ENCODE peak calls at places on chromosomes 11 and 22, in five cellular contexts. C is activated gamma-delta T cell; N is stimulated activated CD8-positive, alpha-beta memory T cell treated with anti-CD3 and anti-CD28 coated beads, Interleukin-4, amount 100 ng/mL, for 1 hour; Y is occipital lobe; O is Jurkat, Clone E6-1. X is an unnamed sample.
A peak's percentile ranks its signal among the peaks of the same experiment; 100 is the strongest.

GRCh38 chr22:37692627-37693285 is 4.1 kb upstream of the TRIOBP start:
- DNase-seq in N (no peak), O (no peak), C (no peak), Y (no peak), X (no peak)

GRCh38 chr11:128476729-128477128 is 110.6 kb downstream of the ETS1 start:
- DNase-seq in Y (no peak), C (no peak), O (peak; percentile 100), N (no peak), X (no peak)

GRCh38 chr11:101138245-101138930 is 8.8 kb upstream of the PGR start:
- DNase-seq in Y (no peak), O (no peak), C (no peak), N (no peak), X (no peak)

GRCh38 chr11:106281455-106282173 is 204.2 kb downstream of the AASDHPPT start:
- DNase-seq in C (no peak), Y (no peak), O (no peak), N (no peak), X (no peak)

GRCh38 chr11:46246514-46246913 is 30.9 kb upstream of the CREB3L1 start:
- DNase-seq in N (no peak), O (no peak), C (no peak), Y (no peak), X (no peak)

GRCh38 chr22:39646614-39647210 is 76.2 kb downstream of the CACNA1I start:
- DNase-seq in N (no peak), Y (no peak), O (no peak), C (no peak), X (no peak)

GRCh38 chr11:7593476-7593875 is 79.7 kb downstream of the PPFIBP2 start:
- DNase-seq in Y (no peak), C (no peak), O (no peak), N (no peak), X (no peak)

GRCh38 chr11:76614471-76615183 is 55.9 kb downstream of the LRRC32 start:
- DNase-seq in O (no peak), N (no peak), Y (peak; percentile 10), C (no peak), X (no peak)